ENCODE peak calls at places on chromosome 19, in eight cellular contexts. O, N, U, Q, C, W, H and K are unnamed samples.
A peak's percentile ranks its signal among the peaks of the same experiment; 100 is the strongest.

GRCh38 chr19:49988433-49988832 is 27.5 kb upstream of the SIGLEC11 start:
- DNase-seq in O (no peak), N (no peak), H (no peak), U (no peak), W (no peak), Q (no peak), C (peak; percentile 21), K (peak; percentile 10)

GRCh38 chr19:32550666-32551065 is 30.3 kb upstream of the PDCD5 start:
- DNase-seq in Q (no peak), H (no peak), W (no peak), C (no peak), O (no peak), N (no peak), U (no peak), K (no peak)

GRCh38 chr19:49210108-49210900 is 52.7 kb downstream of the TRPM4 start:
- DNase-seq in C (no peak), H (peak; percentile 85), O (no peak), Q (peak; percentile 57), N (peak; percentile 71), W (no peak), U (no peak), K (no peak)

GRCh38 chr19:30052122-30053075 is 110.4 kb downstream of the URI1 start:
- DNase-seq in N (no peak), C (no peak), U (no peak), Q (no peak), O (no peak), H (no peak), W (no peak), K (no peak)

GRCh38 chr19:30085394-30085793 is 143.4 kb downstream of the URI1 start:
- DNase-seq in U (no peak), H (no peak), C (no peak), Q (no peak), O (no peak), W (no peak), N (peak; percentile 47), K (no peak)

GRCh38 chr19:10836478-10837325 is 690 bp upstream of the TMED1 start:
- DNase-seq in O (no peak), Q (no peak), N (peak; percentile 94), H (no peak), U (peak; percentile 86), C (no peak), W (peak; percentile 84), K (no peak)

GRCh38 chr19:584240-585001 is 5.3 kb upstream of the HCN2 start:
- DNase-seq in N (peak; percentile 77), C (no peak), Q (peak; percentile 56), H (peak; percentile 68), U (peak; percentile 56), O (no peak), W (no peak), K (no peak)

GRCh38 chr19:52170304-52170703 is 1.1 kb downstream of the ZNF836 start:
- DNase-seq in C (no peak), W (no peak), O (no peak), N (no peak), H (no peak), Q (no peak), U (no peak), K (no peak)

GRCh38 chr19:54172764-54173699 is at the start of gene TMC4:
- DNase-seq in C (no peak), O (peak; percentile 62), Q (no peak), H (no peak), N (peak; percentile 88), U (no peak), W (no peak), K (no peak)

GRCh38 chr19:7783991-7784421 is 21.0 kb downstream of the CLEC4M start:
- DNase-seq in C (peak; percentile 8), H (no peak), O (no peak), W (no peak), U (no peak), N (peak; percentile 67), Q (no peak), K (no peak)

GRCh38 chr19:33366917-33367316 is 6.6 kb upstream of the CEBPG start:
- DNase-seq in W (no peak), N (no peak), C (no peak), O (no peak), Q (no peak), U (no peak), H (no peak), K (no peak)

GRCh38 chr19:34336781-34337271 is 28.2 kb upstream of the GPI start:
- DNase-seq in W (no peak), O (no peak), N (no peak), U (no peak), Q (no peak), H (no peak), C (no peak), K (no peak)

GRCh38 chr19:53182202-53182601 is 11.0 kb downstream of the ZNF665 start:
- DNase-seq in Q (no peak), N (no peak), W (no peak), H (no peak), O (no peak), U (no peak), C (no peak), K (no peak)

GRCh38 chr19:45523642-45524256 is 16.5 kb downstream of the VASP start:
- DNase-seq in W (peak; percentile 77), N (peak; percentile 82), O (peak; percentile 80), U (peak; percentile 72), Q (peak; percentile 87), C (peak; percentile 61), H (peak; percentile 72), K (no peak)

GRCh38 chr19:33574824-33575223 is 46.9 kb upstream of the CHST8 start:
- DNase-seq in C (no peak), O (no peak), H (no peak), Q (no peak), N (no peak), U (no peak), W (no peak), K (no peak)

GRCh38 chr19:51123381-51124186 is 1.1 kb upstream of the SIGLEC9 start:
- DNase-seq in C (no peak), Q (no peak), H (no peak), W (no peak), U (peak; percentile 47), O (no peak), N (peak; percentile 62), K (no peak)

GRCh38 chr19:51127032-51127431 is 2.3 kb downstream of the SIGLEC9 start:
- DNase-seq in O (no peak), N (peak; percentile 50), W (no peak), Q (no peak), U (no peak), C (no peak), H (no peak), K (no peak)

GRCh38 chr19:51124216-51124615 is 490 bp upstream of the SIGLEC9 start:
- DNase-seq in H (no peak), W (no peak), U (no peak), C (no peak), N (peak; percentile 44), Q (no peak), O (no peak), K (no peak)

GRCh38 chr19:51125421-51126075 is 842 bp downstream of the SIGLEC9 start:
- DNase-seq in C (no peak), Q (no peak), W (no peak), O (no peak), U (no peak), H (no peak), N (no peak), K (no peak)

GRCh38 chr19:51124729-51125128 is at the start of gene SIGLEC9:
- DNase-seq in U (peak; percentile 52), Q (no peak), W (peak; percentile 27), C (no peak), N (peak; percentile 74), H (no peak), O (no peak), K (no peak)
- H3K4me3 ChIP-seq in U (peak within 1 kb of the TSS; percentile 44), Q (no peak within 1 kb of the TSS), W (peak within 1 kb of the TSS; percentile 2), C (no peak within 1 kb of the TSS), N (peak within 1 kb of the TSS; percentile 42), H (no peak within 1 kb of the TSS), O (peak within 1 kb of the TSS; percentile 27), K (no peak within 1 kb of the TSS)

DNA sequence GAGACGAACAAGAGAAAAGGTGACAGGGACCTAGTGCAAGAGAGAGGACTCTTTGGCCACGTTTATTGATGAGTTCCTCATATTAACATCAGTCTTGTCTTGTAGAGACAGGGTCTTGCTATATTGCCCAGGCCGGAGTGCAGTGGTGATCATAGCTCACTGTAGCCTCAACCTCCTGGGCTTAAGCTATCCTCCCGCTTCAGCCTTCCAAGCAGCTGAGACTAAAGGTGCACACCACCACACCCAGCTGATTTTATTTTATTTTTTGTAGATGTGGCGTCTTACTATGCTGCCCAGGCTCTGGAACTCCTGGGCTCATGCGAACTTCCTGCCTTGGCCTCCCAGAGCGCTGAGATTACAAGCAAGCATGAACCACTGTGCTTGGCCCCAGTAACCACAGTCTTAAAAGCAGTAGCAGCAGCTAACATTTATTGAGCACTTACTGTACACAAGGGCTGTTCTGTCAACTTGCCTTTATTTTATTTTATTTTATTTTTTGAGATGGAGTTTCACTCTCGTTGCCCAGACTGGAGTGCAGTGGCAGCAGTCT is 1.1 kb upstream of the SH2D3A start:
- DNase-seq in C (no peak), N (no peak), W (no peak), H (no peak), U (no peak), O (no peak), Q (no peak), K (no peak)
- H3K4me3 ChIP-seq in C (no peak overlapping the region), N (peak overlapping the region; percentile 54), W (no peak overlapping the region), H (peak overlapping the region; percentile 39), U (no peak overlapping the region), O (no peak overlapping the region), Q (no peak overlapping the region), K (no peak overlapping the region)

DNA sequence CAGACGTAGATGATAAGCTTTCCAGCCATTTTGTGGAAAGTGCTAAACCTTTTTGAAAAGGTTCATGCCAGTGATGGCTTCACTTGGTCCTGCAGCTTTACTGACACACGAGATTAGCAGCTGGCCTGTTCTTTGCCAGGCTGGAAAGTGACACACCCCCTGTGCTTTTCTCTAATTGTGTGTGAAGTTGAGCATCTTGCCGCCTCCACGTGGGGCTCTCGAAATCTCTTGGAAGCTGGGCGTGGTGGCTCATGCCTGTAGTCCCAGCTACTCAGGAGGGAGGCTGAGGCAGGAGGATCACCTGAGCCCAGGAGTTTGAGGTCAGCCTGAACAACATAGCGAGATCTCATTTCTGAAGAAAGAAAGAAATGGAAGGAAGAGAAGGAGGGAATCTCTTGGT is 25.3 kb upstream of the EHD2 start:
- DNase-seq in Q (no peak), H (no peak), N (no peak), U (no peak), C (no peak), W (no peak), O (no peak), K (no peak)
- H3K4me3 ChIP-seq in Q (no peak overlapping the region), H (no peak overlapping the region), N (no peak overlapping the region), U (no peak overlapping the region), C (no peak overlapping the region), W (no peak overlapping the region), O (no peak overlapping the region), K (no peak overlapping the region)

DNA sequence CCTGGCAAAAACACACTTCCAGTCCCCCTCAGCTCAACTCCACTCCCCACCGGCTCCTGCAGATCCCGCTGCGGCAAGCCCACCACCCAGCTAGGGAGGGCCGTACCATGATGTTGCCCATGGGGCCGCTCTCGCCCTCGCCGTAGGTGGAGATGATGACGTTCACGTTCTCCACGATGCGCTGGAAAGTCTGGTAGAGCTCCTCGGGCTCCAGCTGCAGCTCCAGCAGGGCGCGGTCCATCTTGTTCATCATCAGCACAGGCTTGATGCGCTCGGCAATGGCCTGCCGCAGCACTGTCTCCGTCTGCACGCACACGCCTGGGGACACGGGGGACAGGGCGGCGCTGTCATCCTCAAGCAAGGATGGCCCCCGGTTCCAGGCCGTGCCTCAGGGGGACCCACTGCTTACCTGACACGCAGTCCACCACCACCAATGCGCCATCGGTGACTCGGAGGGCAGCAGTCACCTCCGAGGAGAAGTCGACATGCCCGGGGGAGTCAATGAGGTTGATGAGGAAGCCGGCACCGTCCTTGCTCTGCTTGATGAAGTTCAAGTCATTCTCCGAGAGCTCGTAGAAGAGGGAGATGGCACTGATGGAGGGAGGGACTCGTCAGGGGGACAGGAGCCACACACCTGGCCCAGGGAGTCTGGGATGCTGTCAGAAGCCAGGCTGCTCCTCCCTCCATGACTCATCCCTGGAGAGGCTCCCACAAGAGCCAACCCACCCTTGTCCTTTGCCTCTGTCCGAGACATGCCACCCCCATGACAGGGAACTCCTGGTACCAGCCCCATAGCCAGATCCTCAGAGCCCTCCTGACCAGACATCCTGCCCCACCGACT is 2.3 kb downstream of the EEF2 start:
- DNase-seq in U (no peak), Q (no peak), C (no peak), N (no peak), W (no peak), O (peak; percentile 41), H (no peak), K (no peak)
- H3K4me3 ChIP-seq in U (peak overlapping the region; percentile 88), Q (peak overlapping the region; percentile 98), C (peak overlapping the region; percentile 97), N (no peak overlapping the region), W (no peak overlapping the region), O (no peak overlapping the region), H (no peak overlapping the region), K (peak overlapping the region; percentile 96)